ENCODE peak calls at places on chromosomes 2 and 18, in nine cellular contexts. One of them, this sample, is unnamed.

GRCh38 chr18:394276-394996 is 106.1 kb downstream of the COLEC12 start:
- DNase-seq in fibroblast of lung: no peak
- DNase-seq in nucleus accumbens: no peak
- DNase-seq in SHP77: no peak
- DNase-seq in fibroblast of gingiva: peak; percentile 67
- DNase-seq in upper lobe of right lung: no peak
- DNase-seq in ELR: no peak
- DNase-seq in cortex of kidney: no peak
- DNase-seq in stimulated activated CD4-positive, alpha-beta T cell treated with anti-CD3 and anti-CD28 coated beads, Interleukin-4, amount 100 ng/mL, for 1 hour: no peak
- DNase-seq in this sample: no peak

GRCh38 chr2:70966681-70967080 is 11.7 kb upstream of the ANKRD53 start:
- DNase-seq in nucleus accumbens: no peak
- DNase-seq in cortex of kidney: no peak
- DNase-seq in stimulated activated CD4-positive, alpha-beta T cell treated with anti-CD3 and anti-CD28 coated beads, Interleukin-4, amount 100 ng/mL, for 1 hour: no peak
- DNase-seq in fibroblast of lung: no peak
- DNase-seq in SHP77: no peak
- DNase-seq in fibroblast of gingiva: no peak
- DNase-seq in upper lobe of right lung: no peak
- DNase-seq in ELR: no peak
- DNase-seq in this sample: no peak

GRCh38 chr2:41922177-41922576 is 125.6 kb upstream of the PKDCC start:
- DNase-seq in stimulated activated CD4-positive, alpha-beta T cell treated with anti-CD3 and anti-CD28 coated beads, Interleukin-4, amount 100 ng/mL, for 1 hour: no peak
- DNase-seq in cortex of kidney: no peak
- DNase-seq in ELR: no peak
- DNase-seq in nucleus accumbens: no peak
- DNase-seq in fibroblast of lung: no peak
- DNase-seq in SHP77: no peak
- DNase-seq in fibroblast of gingiva: no peak
- DNase-seq in upper lobe of right lung: no peak
- DNase-seq in this sample: no peak

GRCh38 chr2:237256845-237257244 is 157.1 kb downstream of the COL6A3 start:
- DNase-seq in stimulated activated CD4-positive, alpha-beta T cell treated with anti-CD3 and anti-CD28 coated beads, Interleukin-4, amount 100 ng/mL, for 1 hour: no peak
- DNase-seq in fibroblast of lung: peak; percentile 79
- DNase-seq in nucleus accumbens: no peak
- DNase-seq in SHP77: no peak
- DNase-seq in ELR: peak; percentile 78
- DNase-seq in upper lobe of right lung: no peak
- DNase-seq in cortex of kidney: no peak
- DNase-seq in fibroblast of gingiva: peak; percentile 69
- DNase-seq in this sample: no peak

GRCh38 chr2:241496904-241497877 is 11.2 kb downstream of the STK25 start:
- DNase-seq in cortex of kidney: no peak
- DNase-seq in upper lobe of right lung: peak; percentile 60
- DNase-seq in ELR: no peak
- DNase-seq in stimulated activated CD4-positive, alpha-beta T cell treated with anti-CD3 and anti-CD28 coated beads, Interleukin-4, amount 100 ng/mL, for 1 hour: no peak
- DNase-seq in fibroblast of lung: no peak
- DNase-seq in fibroblast of gingiva: no peak
- DNase-seq in SHP77: no peak
- DNase-seq in nucleus accumbens: no peak
- DNase-seq in this sample: no peak

GRCh38 chr2:240887631-240888030 is 8.3 kb downstream of the MAB21L4 start:
- DNase-seq in ELR: no peak
- DNase-seq in nucleus accumbens: no peak
- DNase-seq in fibroblast of lung: no peak
- DNase-seq in fibroblast of gingiva: no peak
- DNase-seq in upper lobe of right lung: no peak
- DNase-seq in cortex of kidney: no peak
- DNase-seq in SHP77: no peak
- DNase-seq in stimulated activated CD4-positive, alpha-beta T cell treated with anti-CD3 and anti-CD28 coated beads, Interleukin-4, amount 100 ng/mL, for 1 hour: no peak
- DNase-seq in this sample: no peak

GRCh38 chr18:55343396-55344073 is 244.5 kb downstream of the TCF4 start:
- DNase-seq in fibroblast of gingiva: peak; percentile 27
- DNase-seq in SHP77: no peak
- DNase-seq in upper lobe of right lung: no peak
- DNase-seq in nucleus accumbens: no peak
- DNase-seq in stimulated activated CD4-positive, alpha-beta T cell treated with anti-CD3 and anti-CD28 coated beads, Interleukin-4, amount 100 ng/mL, for 1 hour: no peak
- DNase-seq in fibroblast of lung: peak; percentile 59
- DNase-seq in cortex of kidney: no peak
- DNase-seq in ELR: peak; percentile 57
- DNase-seq in this sample: no peak

GRCh38 chr2:191038241-191038725 is 24.3 kb upstream of the STAT1 start:
- DNase-seq in nucleus accumbens: no peak
- DNase-seq in fibroblast of lung: peak; percentile 51
- DNase-seq in fibroblast of gingiva: peak; percentile 97
- DNase-seq in stimulated activated CD4-positive, alpha-beta T cell treated with anti-CD3 and anti-CD28 coated beads, Interleukin-4, amount 100 ng/mL, for 1 hour: no peak
- DNase-seq in SHP77: no peak
- DNase-seq in ELR: peak; percentile 66
- DNase-seq in cortex of kidney: no peak
- DNase-seq in upper lobe of right lung: no peak
- DNase-seq in this sample: peak; percentile 24

GRCh38 chr2:216710531-216711282 is 15.4 kb upstream of the IGFBP5 start:
- DNase-seq in stimulated activated CD4-positive, alpha-beta T cell treated with anti-CD3 and anti-CD28 coated beads, Interleukin-4, amount 100 ng/mL, for 1 hour: no peak
- DNase-seq in nucleus accumbens: no peak
- DNase-seq in upper lobe of right lung: no peak
- DNase-seq in cortex of kidney: no peak
- DNase-seq in SHP77: no peak
- DNase-seq in fibroblast of gingiva: no peak
- DNase-seq in ELR: peak; percentile 30
- DNase-seq in fibroblast of lung: peak; percentile 72
- DNase-seq in this sample: no peak

GRCh38 chr2:202861987-202862386 is 9.6 kb downstream of the ICA1L start:
- DNase-seq in SHP77: no peak
- DNase-seq in fibroblast of lung: no peak
- DNase-seq in upper lobe of right lung: no peak
- DNase-seq in stimulated activated CD4-positive, alpha-beta T cell treated with anti-CD3 and anti-CD28 coated beads, Interleukin-4, amount 100 ng/mL, for 1 hour: no peak
- DNase-seq in fibroblast of gingiva: no peak
- DNase-seq in nucleus accumbens: no peak
- DNase-seq in cortex of kidney: no peak
- DNase-seq in ELR: no peak
- DNase-seq in this sample: no peak

GRCh38 chr2:200367155-200367554 is 60.7 kb downstream of the SPATS2L start:
- DNase-seq in stimulated activated CD4-positive, alpha-beta T cell treated with anti-CD3 and anti-CD28 coated beads, Interleukin-4, amount 100 ng/mL, for 1 hour: no peak
- DNase-seq in cortex of kidney: no peak
- DNase-seq in nucleus accumbens: no peak
- DNase-seq in fibroblast of gingiva: peak; percentile 31
- DNase-seq in upper lobe of right lung: no peak
- DNase-seq in fibroblast of lung: peak; percentile 87
- DNase-seq in ELR: no peak
- DNase-seq in SHP77: no peak
- DNase-seq in this sample: no peak

GRCh38 chr2:161424179-161424763 is 8.2 kb downstream of the TBR1 start:
- DNase-seq in stimulated activated CD4-positive, alpha-beta T cell treated with anti-CD3 and anti-CD28 coated beads, Interleukin-4, amount 100 ng/mL, for 1 hour: no peak
- DNase-seq in cortex of kidney: no peak
- DNase-seq in nucleus accumbens: no peak
- DNase-seq in SHP77: no peak
- DNase-seq in fibroblast of lung: no peak
- DNase-seq in ELR: no peak
- DNase-seq in upper lobe of right lung: no peak
- DNase-seq in fibroblast of gingiva: no peak
- DNase-seq in this sample: no peak

GRCh38 chr2:86622878-86623548 is 652 bp downstream of the RNF103 start:
- DNase-seq in fibroblast of lung: no peak
- DNase-seq in ELR: peak; percentile 47
- DNase-seq in stimulated activated CD4-positive, alpha-beta T cell treated with anti-CD3 and anti-CD28 coated beads, Interleukin-4, amount 100 ng/mL, for 1 hour: peak; percentile 46
- DNase-seq in SHP77: no peak
- DNase-seq in fibroblast of gingiva: no peak
- DNase-seq in nucleus accumbens: peak; percentile 56
- DNase-seq in cortex of kidney: no peak
- DNase-seq in upper lobe of right lung: peak; percentile 85
- DNase-seq in this sample: peak; percentile 27

This sample was measured in T-helper 22 cell.